ENCODE peak calls at places on chromosome 19, in five cellular contexts. I, L, K, C and X are unnamed samples.

GRCh38 chr19:55158848-55159793 is 1.6 kb upstream of the TNNI3 start:
- DNase-seq in I (no peak), L (no peak), K (no peak), C (no peak), X (no peak)

GRCh38 chr19:41541990-41542584 is 33.9 kb upstream of the CEACAM21 start:
- DNase-seq in I (peak), L (peak), K (no peak), C (peak), X (no peak)

GRCh38 chr19:58361900-58362271 is 665 bp downstream of the ZNF497 start:
- DNase-seq in I (peak), L (no peak), K (no peak), C (peak), X (no peak)

GRCh38 chr19:2224754-2225349 is 11.3 kb downstream of the PLEKHJ1 start:
- DNase-seq in I (no peak), L (no peak), K (no peak), C (no peak), X (no peak)

GRCh38 chr19:5220866-5221265 is 119.7 kb downstream of the PTPRS start:
- DNase-seq in I (no peak), L (no peak), K (no peak), C (no peak), X (no peak)

GRCh38 chr19:7863157-7863970 is 10.8 kb downstream of the PRR36 start:
- DNase-seq in I (no peak), L (no peak), K (no peak), C (no peak), X (no peak)

GRCh38 chr19:49793561-49793840 is 19.6 kb downstream of the FUZ start:
- DNase-seq in I (no peak), L (no peak), K (no peak), C (no peak), X (no peak)

GRCh38 chr19:13132471-13133166 is 14.6 kb downstream of the NACC1 start:
- DNase-seq in I (no peak), L (no peak), K (no peak), C (no peak), X (no peak)

GRCh38 chr19:41447732-41448332 is 4.9 kb downstream of the ERICH4 start:
- DNase-seq in I (no peak), L (no peak), K (no peak), C (no peak), X (no peak)

DNA sequence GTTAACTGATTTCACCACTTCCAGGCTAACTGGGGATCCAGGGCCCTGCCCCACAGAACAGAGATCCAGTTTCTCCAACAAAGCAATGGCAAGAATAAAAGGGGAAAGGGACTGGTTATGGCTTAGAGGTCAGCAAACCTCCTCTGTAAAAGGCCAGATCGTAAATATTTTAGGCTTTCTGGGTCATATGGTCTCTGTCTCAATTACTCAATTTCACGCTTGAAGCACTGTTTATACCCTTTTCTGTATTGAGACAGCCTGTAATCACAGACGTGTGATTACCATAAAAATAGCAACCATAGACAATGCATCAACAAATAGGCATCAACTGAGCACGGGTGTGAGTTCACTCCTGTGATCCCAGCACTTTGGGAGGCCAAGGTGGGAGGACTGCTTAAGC is 9.4 kb downstream of the RAB3D start:
- DNase-seq in I (no peak), L (no peak), K (no peak), C (no peak), X (no peak)
- H3K4me3 ChIP-seq in I (no peak), L (no peak), K (no peak), C (no peak), X (no peak)

GRCh38 chr19:10356431-10356830 is 17.0 kb upstream of the ICAM3 start:
- DNase-seq in I (no peak), L (no peak), K (no peak), C (no peak), X (no peak)
- TF ChIP-seq EP300 in I (no peak), L (no peak), K (no peak), C (no peak), X (no peak)

DNA sequence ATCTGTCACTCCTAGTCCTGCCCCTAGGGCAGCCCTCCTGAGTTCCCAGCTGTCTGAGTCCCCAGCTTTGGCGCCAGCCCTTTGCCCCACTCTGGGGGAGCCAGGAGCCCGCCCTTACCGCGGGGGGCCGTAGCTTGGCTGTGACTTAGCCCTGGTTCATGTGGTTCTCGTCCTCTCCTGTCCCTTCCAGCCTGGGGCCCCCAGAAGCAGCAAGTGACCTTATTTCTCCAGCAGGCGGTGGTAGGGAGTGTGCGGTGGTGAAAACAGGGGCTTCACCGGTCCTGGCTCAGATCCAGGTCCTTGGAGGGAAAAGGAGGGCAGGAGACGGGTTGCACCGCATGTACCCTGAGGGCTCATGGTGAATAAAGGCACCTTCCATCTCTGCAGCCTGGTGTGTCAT is 7.9 kb downstream of the GIPC3 start:
- DNase-seq in I (no peak), L (no peak), K (no peak), C (no peak), X (no peak)
- TF ChIP-seq CTCF in I (no peak), L (no peak), K (peak), C (no peak), X (no peak)

DNA sequence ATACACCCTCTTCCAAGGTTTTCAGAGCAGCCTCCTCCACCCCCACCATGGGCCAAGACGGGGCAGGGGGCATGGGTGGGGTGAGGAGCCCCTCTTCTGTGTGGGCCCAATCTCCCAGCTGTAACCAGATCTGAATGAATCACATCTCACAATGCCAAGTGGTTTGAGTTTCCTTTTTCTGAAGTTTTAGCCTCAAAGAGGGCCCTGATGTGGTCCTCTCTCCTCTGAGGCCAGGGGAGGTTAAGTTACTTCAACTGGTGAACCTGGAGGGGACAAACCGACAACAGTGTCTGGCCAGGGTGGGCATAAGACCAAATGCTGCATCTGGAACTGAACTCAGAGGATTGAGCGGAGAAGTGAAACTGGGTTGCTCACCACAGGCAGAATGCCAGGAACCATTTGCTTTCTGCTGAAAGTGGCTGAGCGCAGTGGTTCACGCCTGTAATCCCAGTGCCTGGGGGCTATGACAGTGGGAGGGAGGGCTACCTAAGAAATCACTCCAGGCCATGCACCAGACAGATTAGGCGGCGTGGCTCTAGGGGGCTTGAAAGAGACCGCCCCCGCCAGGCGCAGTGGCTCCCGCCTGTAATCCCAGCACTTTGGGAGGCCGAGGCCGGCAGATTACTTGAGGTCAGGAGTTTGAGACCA is 15.4 kb upstream of the IRGC start:
- DNase-seq in I (no peak), L (peak), K (no peak), C (peak), X (peak)
- H3K4me3 ChIP-seq in I (peak), L (no peak), K (no peak), C (peak), X (no peak)

GRCh38 chr19:14419038-14419813 is at the start of gene DDX39A:
- DNase-seq in I (peak), L (peak), K (peak), C (peak), X (peak)
- TF ChIP-seq EP300 in I (no peak), L (peak), K (no peak), C (no peak), X (no peak)